ENCODE peak calls at places on chromosomes 5 and 9, in ten cellular contexts. D, X, K, B, J, R, S, L, E and I are unnamed samples.

GRCh38 chr9:112819635-112820496 is 69.3 kb downstream of the SNX30 start:
- DNase-seq in D (peak), X (no peak), K (peak), B (peak), J (peak), R (peak), S (peak), L (peak), E (peak), I (no peak)

GRCh38 chr5:69450116-69450515 is 35.2 kb downstream of the MARVELD2 start:
- DNase-seq in D (no peak), X (no peak), K (no peak), B (no peak), J (no peak), R (no peak), S (no peak), L (no peak), E (no peak), I (no peak)

GRCh38 chr9:19999491-20000057 is 210.7 kb upstream of the SLC24A2 start:
- DNase-seq in D (no peak), X (no peak), K (no peak), B (no peak), J (no peak), R (no peak), S (no peak), L (no peak), E (no peak), I (no peak)

GRCh38 chr5:120678279-120678678 is 214.2 kb downstream of the PRR16 start:
- DNase-seq in D (no peak), X (no peak), K (no peak), B (no peak), J (no peak), R (no peak), S (no peak), L (no peak), E (no peak), I (no peak)

GRCh38 chr5:33832904-33833575 is 58.8 kb downstream of the ADAMTS12 start:
- DNase-seq in D (no peak), X (no peak), K (no peak), B (no peak), J (no peak), R (no peak), S (no peak), L (no peak), E (no peak), I (no peak)

GRCh38 chr5:38403407-38403806 is 145.0 kb downstream of the EGFLAM start:
- DNase-seq in D (no peak), X (no peak), K (no peak), B (no peak), J (no peak), R (no peak), S (no peak), L (no peak), E (no peak), I (no peak)

GRCh38 chr5:39024005-39024404 is 50.2 kb downstream of the RICTOR start:
- DNase-seq in D (peak), X (no peak), K (no peak), B (no peak), J (no peak), R (no peak), S (no peak), L (peak), E (no peak), I (no peak)

GRCh38 chr5:120655828-120656435 is 191.8 kb downstream of the PRR16 start:
- DNase-seq in D (no peak), X (peak), K (no peak), B (no peak), J (no peak), R (peak), S (no peak), L (no peak), E (no peak), I (no peak)

GRCh38 chr5:137737349-137738256 is 1.7 kb upstream of the KLHL3 start:
- DNase-seq in D (no peak), X (peak), K (peak), B (no peak), J (peak), R (peak), S (no peak), L (peak), E (peak), I (no peak)

GRCh38 chr9:71796368-71796767 is 28.1 kb upstream of the CEMIP2 start:
- DNase-seq in D (no peak), X (no peak), K (no peak), B (no peak), J (no peak), R (no peak), S (no peak), L (no peak), E (peak), I (no peak)

GRCh38 chr9:994005-994404 is 17.6 kb downstream of the DMRT3 start:
- DNase-seq in D (no peak), X (no peak), K (no peak), B (no peak), J (no peak), R (no peak), S (no peak), L (no peak), E (no peak), I (no peak)

GRCh38 chr9:86511614-86512360 is 157.6 kb upstream of the TUT7 start:
- DNase-seq in D (no peak), X (no peak), K (no peak), B (no peak), J (no peak), R (no peak), S (no peak), L (no peak), E (no peak), I (no peak)

GRCh38 chr5:111158105-111158744 is 66.0 kb upstream of the CAMK4 start:
- DNase-seq in D (no peak), X (peak), K (peak), B (peak), J (peak), R (peak), S (peak), L (peak), E (peak), I (peak)

GRCh38 chr9:104177003-104177611 is 83.0 kb downstream of the SMC2 start:
- DNase-seq in D (no peak), X (no peak), K (no peak), B (no peak), J (no peak), R (no peak), S (no peak), L (no peak), E (no peak), I (no peak)

GRCh38 chr5:122844136-122844915 is 1.1 kb upstream of the SNX24 start:
- DNase-seq in D (no peak), X (peak), K (no peak), B (no peak), J (peak), R (peak), S (no peak), L (no peak), E (no peak), I (no peak)

GRCh38 chr9:7180247-7180646 is 422.5 kb downstream of the KDM4C start:
- DNase-seq in D (no peak), X (no peak), K (no peak), B (no peak), J (no peak), R (no peak), S (no peak), L (no peak), E (no peak), I (no peak)

GRCh38 chr5:117805058-117805457 is 1183.3 kb downstream of the DTWD2 start:
- DNase-seq in D (no peak), X (no peak), K (no peak), B (no peak), J (no peak), R (no peak), S (no peak), L (no peak), E (no peak), I (no peak)

GRCh38 chr9:134570151-134570621 is 71.4 kb upstream of the COL5A1 start:
- DNase-seq in D (no peak), X (peak), K (peak), B (peak), J (no peak), R (no peak), S (peak), L (peak), E (no peak), I (no peak)

GRCh38 chr5:94691947-94692346 is 73.5 kb downstream of the SLF1 start:
- DNase-seq in D (no peak), X (no peak), K (peak), B (no peak), J (no peak), R (no peak), S (no peak), L (no peak), E (no peak), I (no peak)

GRCh38 chr9:20321683-20322082 is 300.6 kb downstream of the MLLT3 start:
- DNase-seq in D (no peak), X (peak), K (no peak), B (no peak), J (no peak), R (no peak), S (no peak), L (no peak), E (peak), I (no peak)

GRCh38 chr5:119397518-119398380 is 41.9 kb downstream of the TNFAIP8 start:
- DNase-seq in D (no peak), X (no peak), K (no peak), B (no peak), J (no peak), R (no peak), S (no peak), L (no peak), E (no peak), I (no peak)

GRCh38 chr9:21933865-21934264 is 60.3 kb downstream of the CDKN2A start:
- DNase-seq in D (no peak), X (no peak), K (no peak), B (no peak), J (no peak), R (no peak), S (no peak), L (no peak), E (no peak), I (no peak)

GRCh38 chr5:63805151-63805550 is 157.1 kb downstream of the HTR1A start:
- DNase-seq in D (no peak), X (no peak), K (no peak), B (no peak), J (no peak), R (no peak), S (no peak), L (no peak), E (no peak), I (no peak)

GRCh38 chr5:1152156-1152555 is 40.3 kb upstream of the SLC12A7 start:
- DNase-seq in D (no peak), X (no peak), K (no peak), B (no peak), J (no peak), R (no peak), S (no peak), L (no peak), E (no peak), I (no peak)

GRCh38 chr5:73954381-73954780 is 328.4 kb downstream of the ARHGEF28 start:
- DNase-seq in D (no peak), X (no peak), K (no peak), B (no peak), J (no peak), R (no peak), S (no peak), L (no peak), E (no peak), I (no peak)

GRCh38 chr5:152995214-152995725 is 495.2 kb upstream of the GRIA1 start:
- DNase-seq in D (no peak), X (no peak), K (no peak), B (no peak), J (no peak), R (no peak), S (no peak), L (no peak), E (no peak), I (no peak)

DNA sequence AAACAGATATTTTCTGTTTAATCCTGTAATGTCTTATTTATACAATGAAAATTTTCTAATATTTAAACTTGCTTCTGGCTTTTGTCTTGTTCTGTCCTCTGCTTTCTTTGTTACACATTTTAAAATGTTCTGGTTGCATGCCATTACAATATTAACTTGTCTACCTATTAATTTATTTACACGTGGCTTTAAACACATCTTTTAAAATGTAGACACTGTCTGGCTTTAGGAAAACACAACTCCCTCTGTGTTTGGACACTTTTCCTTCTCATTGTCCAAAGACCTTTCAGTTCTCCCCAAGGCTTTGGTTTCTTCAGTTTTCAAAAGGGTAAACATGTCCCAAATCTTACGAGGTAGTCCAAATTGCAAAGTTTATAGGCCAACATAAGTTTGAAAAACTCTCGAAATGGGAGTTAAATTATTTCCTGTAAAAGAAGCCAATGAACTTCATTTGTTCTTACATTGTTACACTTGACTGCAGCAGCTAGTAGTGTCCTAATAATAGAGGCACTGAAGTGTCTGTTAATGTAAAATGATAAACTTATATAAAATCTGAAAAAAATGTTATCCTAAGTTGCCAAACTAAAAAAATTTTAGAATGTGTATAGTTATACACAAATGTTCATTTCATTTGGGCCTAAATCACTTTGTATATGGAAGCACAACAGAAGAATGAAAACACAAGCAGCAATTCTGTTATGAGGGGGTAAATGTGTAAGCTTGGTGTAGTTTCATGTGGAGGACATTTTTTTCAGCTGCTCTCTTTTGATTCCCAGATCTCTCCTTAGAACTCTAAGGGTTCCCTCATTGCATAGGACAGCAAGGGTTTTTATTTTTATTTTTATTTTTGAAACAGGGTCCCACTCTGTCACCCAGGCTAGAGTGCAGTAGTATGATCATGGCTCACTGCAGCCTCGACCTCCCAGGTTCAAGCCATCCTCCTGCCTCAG is 53.8 kb downstream of the ALDH1A1 start:
- DNase-seq in D (no peak), X (no peak), K (no peak), B (no peak), J (no peak), R (no peak), S (no peak), L (no peak), E (no peak), I (no peak)
- H3K27ac ChIP-seq in D (no peak), X (no peak), K (no peak), B (no peak), J (no peak), R (no peak), S (no peak), L (no peak), E (no peak), I (no peak)

GRCh38 chr5:95993776-95994175 is 32.1 kb upstream of the ELL2 start:
- DNase-seq in D (no peak), X (no peak), K (no peak), B (no peak), J (no peak), R (no peak), S (no peak), L (no peak), E (no peak), I (no peak)
- H3K27ac ChIP-seq in D (no peak), X (no peak), K (no peak), B (no peak), J (no peak), R (no peak), S (no peak), L (no peak), E (no peak), I (no peak)

GRCh38 chr9:109956811-109957440 is 176.9 kb downstream of the PALM2AKAP2 start:
- DNase-seq in D (no peak), X (no peak), K (no peak), B (no peak), J (no peak), R (no peak), S (no peak), L (no peak), E (no peak), I (no peak)
- H3K27ac ChIP-seq in D (no peak), X (no peak), K (no peak), B (no peak), J (no peak), R (no peak), S (peak), L (no peak), E (no peak), I (no peak)

DNA sequence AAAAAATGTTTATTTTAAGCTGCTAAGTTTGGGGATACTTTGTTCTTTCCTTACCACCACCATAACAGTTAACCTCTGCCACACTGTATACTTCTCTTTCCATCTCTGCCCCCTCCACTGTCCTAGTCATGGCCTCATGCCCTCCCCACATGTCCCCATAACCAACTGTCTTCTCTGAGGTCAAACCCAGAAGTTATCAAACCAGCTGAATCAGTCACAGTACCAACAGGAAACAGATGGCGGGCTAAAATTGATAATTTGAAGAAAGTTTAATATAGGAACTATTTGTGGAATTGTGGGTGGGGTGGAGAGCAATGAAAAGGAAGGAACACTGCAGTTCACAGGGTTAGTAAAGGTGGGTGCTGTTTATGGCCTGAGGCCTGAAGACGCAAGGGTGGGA is 5.7 kb upstream of the DCTN4 start:
- DNase-seq in D (no peak), X (no peak), K (no peak), B (no peak), J (no peak), R (no peak), S (no peak), L (no peak), E (no peak), I (no peak)
- H3K27ac ChIP-seq in D (no peak), X (no peak), K (no peak), B (peak), J (no peak), R (peak), S (no peak), L (peak), E (no peak), I (no peak)

GRCh38 chr9:98944130-98945074 is 695 bp downstream of the COL15A1 start:
- DNase-seq in D (no peak), X (no peak), K (peak), B (no peak), J (no peak), R (no peak), S (peak), L (peak), E (no peak), I (no peak)
- H3K27ac ChIP-seq in D (peak), X (no peak), K (peak), B (peak), J (no peak), R (peak), S (peak), L (peak), E (no peak), I (no peak)

DNA sequence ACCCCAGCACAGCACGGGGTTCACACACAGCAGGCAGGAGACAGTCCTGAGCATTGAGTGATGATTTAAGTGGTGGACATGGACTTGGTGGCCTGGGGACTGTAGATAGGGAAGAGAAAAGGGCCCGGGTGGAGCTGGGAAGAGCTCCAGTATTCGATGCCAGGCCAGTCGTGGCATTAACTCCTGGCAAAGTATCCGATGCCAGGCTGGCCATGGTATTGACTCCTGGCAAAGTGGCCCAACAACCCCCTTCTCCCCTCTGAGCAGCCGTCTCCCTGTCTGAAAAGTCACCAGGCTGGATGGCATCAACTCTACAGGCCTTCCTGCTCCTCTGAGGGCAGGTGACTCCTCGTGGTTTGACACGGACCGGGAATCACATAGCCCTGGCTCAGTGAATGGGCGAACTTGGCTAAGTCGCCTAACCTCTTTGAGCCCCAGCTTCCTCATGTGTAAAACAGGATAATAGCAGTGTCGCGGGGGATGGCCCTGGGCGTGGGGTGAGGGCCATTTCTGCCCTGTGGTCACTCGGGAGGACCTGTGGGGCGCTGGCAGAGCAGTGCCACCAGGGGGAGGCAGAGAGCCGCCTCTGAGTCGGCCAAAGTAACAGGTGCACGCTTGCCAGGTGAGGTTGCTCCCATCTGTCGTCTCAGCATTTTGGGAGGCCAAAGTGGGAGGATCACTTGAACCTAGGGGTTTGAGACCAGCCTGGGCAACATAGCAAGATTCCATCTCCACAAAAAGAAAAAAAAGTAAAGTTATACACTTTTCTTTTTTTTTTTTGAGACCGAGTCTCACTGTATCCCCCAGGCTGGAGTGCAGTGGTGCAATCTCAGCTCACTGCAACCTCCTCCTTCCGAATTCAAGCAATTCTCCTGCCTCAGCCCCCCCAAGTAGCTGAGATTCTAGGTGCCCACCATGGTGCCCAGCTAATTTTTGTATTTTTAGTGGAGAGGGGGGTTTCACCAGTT is 5.7 kb upstream of the SEC16A start:
- DNase-seq in D (peak), X (peak), K (peak), B (peak), J (peak), R (peak), S (peak), L (peak), E (peak), I (peak)
- H3K27ac ChIP-seq in D (no peak), X (no peak), K (no peak), B (no peak), J (no peak), R (no peak), S (peak), L (no peak), E (no peak), I (no peak)

GRCh38 chr9:132144708-132145365 is 17.0 kb upstream of the NTNG2 start:
- DNase-seq in D (no peak), X (no peak), K (no peak), B (no peak), J (no peak), R (no peak), S (no peak), L (no peak), E (no peak), I (no peak)
- H3K27ac ChIP-seq in D (no peak), X (no peak), K (no peak), B (no peak), J (no peak), R (no peak), S (no peak), L (no peak), E (no peak), I (no peak)

DNA sequence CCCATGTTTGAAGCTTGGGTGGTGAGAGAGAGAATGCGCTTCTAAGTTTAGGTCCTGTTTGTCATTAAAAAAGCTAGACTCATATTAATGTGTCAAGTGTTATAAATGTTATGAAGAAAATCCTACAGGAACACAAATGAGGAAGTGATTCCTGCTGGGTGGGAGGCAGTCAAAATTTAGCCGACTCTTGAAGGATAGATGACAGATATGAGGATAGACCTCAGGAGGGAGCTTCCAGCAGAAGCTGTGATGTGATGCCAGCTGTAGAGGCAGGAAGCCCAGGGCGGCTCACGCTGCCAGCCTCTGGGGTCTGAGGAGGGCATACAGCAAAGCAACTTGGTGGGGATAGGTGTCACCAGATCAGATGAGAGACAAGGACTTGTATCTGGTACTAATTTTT is 74.7 kb upstream of the ADAMTS16 start:
- DNase-seq in D (no peak), X (no peak), K (no peak), B (no peak), J (no peak), R (no peak), S (no peak), L (no peak), E (no peak), I (no peak)
- H3K27ac ChIP-seq in D (no peak), X (no peak), K (no peak), B (no peak), J (no peak), R (no peak), S (no peak), L (no peak), E (no peak), I (no peak)